ENCODE peak calls at places on chromosomes 3 and 15, in eight cellular contexts. S, L, C, W, N, Z, O and I are unnamed samples.

GRCh38 chr3:48563382-48563918 is at the start of gene UCN2:
- DNase-seq in S (no peak), L (no peak), C (peak), W (no peak), N (no peak), Z (peak), O (no peak), I (peak)

GRCh38 chr3:4584537-4585249 is 91.5 kb downstream of the ITPR1 start:
- DNase-seq in S (peak), L (peak), C (peak), W (no peak), N (no peak), Z (peak), O (peak), I (no peak)

GRCh38 chr3:160008979-160009378 is 20.3 kb downstream of the IL12A start:
- DNase-seq in S (no peak), L (no peak), C (no peak), W (no peak), N (no peak), Z (no peak), O (no peak), I (no peak)

GRCh38 chr3:45064512-45065372 is 38.6 kb downstream of the CLEC3B start:
- DNase-seq in S (peak), L (no peak), C (peak), W (no peak), N (no peak), Z (peak), O (no peak), I (no peak)

GRCh38 chr3:195752538-195753331 is 32.0 kb downstream of the MUC20 start:
- DNase-seq in S (peak), L (no peak), C (no peak), W (no peak), N (no peak), Z (no peak), O (no peak), I (no peak)

GRCh38 chr3:194379651-194380050 is 10.1 kb upstream of the LRRC15 start:
- DNase-seq in S (no peak), L (no peak), C (no peak), W (peak), N (peak), Z (no peak), O (no peak), I (no peak)

GRCh38 chr3:182122779-182123178 is 411.1 kb downstream of the SOX2 start:
- DNase-seq in S (no peak), L (no peak), C (no peak), W (no peak), N (no peak), Z (no peak), O (no peak), I (no peak)

GRCh38 chr3:79461129-79461792 is 306.5 kb downstream of the ROBO1 start:
- DNase-seq in S (no peak), L (no peak), C (no peak), W (no peak), N (no peak), Z (no peak), O (no peak), I (no peak)

GRCh38 chr15:68590721-68591389 is 12.1 kb downstream of the CORO2B start:
- DNase-seq in S (no peak), L (no peak), C (no peak), W (no peak), N (no peak), Z (no peak), O (no peak), I (no peak)

GRCh38 chr3:100073555-100074307 is 40.6 kb downstream of the FILIP1L start:
- DNase-seq in S (peak), L (no peak), C (peak), W (no peak), N (no peak), Z (peak), O (peak), I (no peak)

GRCh38 chr3:30747771-30748281 is 141.4 kb downstream of the TGFBR2 start:
- DNase-seq in S (peak), L (no peak), C (peak), W (no peak), N (no peak), Z (peak), O (no peak), I (no peak)

GRCh38 chr3:25572336-25572735 is 92.4 kb downstream of the TOP2B start:
- DNase-seq in S (no peak), L (no peak), C (no peak), W (no peak), N (no peak), Z (no peak), O (no peak), I (no peak)

GRCh38 chr3:193605876-193606275 is 12.9 kb downstream of the OPA1 start:
- DNase-seq in S (peak), L (no peak), C (peak), W (peak), N (no peak), Z (peak), O (peak), I (peak)

GRCh38 chr15:39589815-39590644 is 9.2 kb downstream of the THBS1 start:
- DNase-seq in S (no peak), L (no peak), C (peak), W (no peak), N (no peak), Z (no peak), O (no peak), I (no peak)

GRCh38 chr3:46725663-46726314 is 8.1 kb upstream of the PRSS50 start:
- DNase-seq in S (no peak), L (no peak), C (peak), W (peak), N (peak), Z (no peak), O (no peak), I (no peak)

GRCh38 chr3:72571638-72572114 is 276.6 kb downstream of the SHQ1 start:
- DNase-seq in S (no peak), L (no peak), C (no peak), W (no peak), N (no peak), Z (no peak), O (no peak), I (no peak)

GRCh38 chr3:173920386-173920785 is 522.8 kb downstream of the NLGN1 start:
- DNase-seq in S (no peak), L (no peak), C (peak), W (no peak), N (no peak), Z (no peak), O (no peak), I (no peak)

GRCh38 chr3:67875858-67876257 is 221.4 kb upstream of the SUCLG2 start:
- DNase-seq in S (no peak), L (no peak), C (no peak), W (no peak), N (no peak), Z (no peak), O (no peak), I (no peak)

GRCh38 chr3:72748659-72749058 is 99.6 kb downstream of the SHQ1 start:
- DNase-seq in S (no peak), L (no peak), C (no peak), W (no peak), N (no peak), Z (peak), O (no peak), I (no peak)

GRCh38 chr3:13548696-13549512 is at the start of gene FBLN2:
- DNase-seq in S (peak), L (peak), C (no peak), W (peak), N (no peak), Z (no peak), O (no peak), I (no peak)

GRCh38 chr3:157574580-157574979 is 71.4 kb upstream of the VEPH1 start:
- DNase-seq in S (no peak), L (no peak), C (no peak), W (no peak), N (no peak), Z (no peak), O (no peak), I (no peak)

GRCh38 chr15:77538793-77539487 is 93.8 kb downstream of the LINGO1 start:
- DNase-seq in S (no peak), L (no peak), C (no peak), W (peak), N (peak), Z (no peak), O (no peak), I (no peak)

GRCh38 chr3:17195192-17195611 is 310.4 kb downstream of the PLCL2 start:
- DNase-seq in S (no peak), L (peak), C (peak), W (no peak), N (no peak), Z (peak), O (no peak), I (no peak)

GRCh38 chr15:87155771-87156170 is 1076.1 kb downstream of the AGBL1 start:
- DNase-seq in S (no peak), L (no peak), C (no peak), W (no peak), N (no peak), Z (no peak), O (no peak), I (no peak)

GRCh38 chr3:4582634-4583033 is 89.5 kb downstream of the ITPR1 start:
- DNase-seq in S (no peak), L (no peak), C (peak), W (no peak), N (no peak), Z (no peak), O (no peak), I (no peak)

GRCh38 chr3:128482857-128483656 is 9.9 kb downstream of the GATA2 start:
- DNase-seq in S (peak), L (no peak), C (peak), W (no peak), N (no peak), Z (no peak), O (peak), I (peak)

GRCh38 chr3:34947849-34948248 is 691.5 kb upstream of the ARPP21 start:
- DNase-seq in S (no peak), L (no peak), C (no peak), W (no peak), N (no peak), Z (no peak), O (no peak), I (no peak)

GRCh38 chr15:70875001-70875782 is 17.0 kb downstream of the THAP10 start:
- DNase-seq in S (no peak), L (no peak), C (peak), W (no peak), N (no peak), Z (no peak), O (no peak), I (no peak)

GRCh38 chr3:114466251-114466650 is 172.4 kb downstream of the TIGIT start:
- DNase-seq in S (no peak), L (no peak), C (no peak), W (no peak), N (no peak), Z (no peak), O (no peak), I (no peak)

GRCh38 chr3:147387550-147388394 is 18.6 kb downstream of the ZIC4 start:
- DNase-seq in S (no peak), L (no peak), C (no peak), W (no peak), N (no peak), Z (no peak), O (no peak), I (no peak)

GRCh38 chr3:4804161-4805058 is 174.8 kb upstream of the BHLHE40 start:
- DNase-seq in S (no peak), L (no peak), C (no peak), W (no peak), N (no peak), Z (no peak), O (no peak), I (no peak)

GRCh38 chr15:65833501-65834220 is 35.6 kb upstream of the RAB11A start:
- DNase-seq in S (peak), L (no peak), C (no peak), W (peak), N (no peak), Z (no peak), O (no peak), I (no peak)

GRCh38 chr3:137294139-137294538 is 336.4 kb downstream of the IL20RB start:
- DNase-seq in S (no peak), L (no peak), C (no peak), W (no peak), N (no peak), Z (no peak), O (no peak), I (no peak)

GRCh38 chr3:79018671-79019136 is 749.1 kb downstream of the ROBO1 start:
- DNase-seq in S (peak), L (no peak), C (peak), W (peak), N (no peak), Z (no peak), O (peak), I (peak)

GRCh38 chr15:95590533-95591044 is 739.9 kb upstream of the NR2F2 start:
- DNase-seq in S (no peak), L (no peak), C (no peak), W (no peak), N (no peak), Z (no peak), O (peak), I (no peak)

DNA sequence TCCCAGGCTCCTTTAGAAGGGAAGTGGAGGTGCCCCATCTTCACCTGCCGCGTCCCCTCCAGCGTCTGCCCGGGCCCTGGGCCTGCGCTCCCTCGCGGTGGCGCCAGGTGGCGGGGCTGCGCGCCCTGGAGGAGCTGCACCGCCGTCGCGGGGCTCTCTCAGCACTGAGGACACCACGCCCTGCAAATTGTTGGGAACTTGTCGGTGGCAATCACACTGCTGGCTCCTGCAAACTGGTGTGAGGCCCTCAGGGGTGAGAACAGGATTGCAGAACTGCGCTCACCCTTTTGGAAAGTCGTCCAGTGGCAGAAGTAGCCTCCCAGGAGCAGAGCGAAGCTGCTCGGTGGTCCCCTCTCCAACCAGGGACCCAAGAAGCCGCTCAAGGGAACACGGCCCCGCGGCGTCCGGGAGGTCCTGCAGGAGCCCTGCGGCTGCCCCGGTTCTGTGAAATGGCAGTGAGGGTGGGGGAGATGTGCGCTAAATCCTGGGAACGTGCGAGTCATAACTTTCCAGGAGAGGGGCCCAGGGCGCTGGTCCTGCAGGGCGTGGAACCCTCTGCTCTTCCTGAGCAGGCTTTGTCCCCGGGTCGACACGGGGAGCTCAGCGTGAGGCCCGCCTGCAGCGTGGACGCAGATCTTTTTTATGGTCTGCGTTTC is 995 bp upstream of the LRRK1 start:
- DNase-seq in S (peak), L (peak), C (peak), W (peak), N (peak), Z (peak), O (peak), I (peak)
- TF ChIP-seq POLR2A in S (no peak), L (no peak), C (no peak), W (no peak), N (no peak), Z (peak), O (no peak), I (peak)

DNA sequence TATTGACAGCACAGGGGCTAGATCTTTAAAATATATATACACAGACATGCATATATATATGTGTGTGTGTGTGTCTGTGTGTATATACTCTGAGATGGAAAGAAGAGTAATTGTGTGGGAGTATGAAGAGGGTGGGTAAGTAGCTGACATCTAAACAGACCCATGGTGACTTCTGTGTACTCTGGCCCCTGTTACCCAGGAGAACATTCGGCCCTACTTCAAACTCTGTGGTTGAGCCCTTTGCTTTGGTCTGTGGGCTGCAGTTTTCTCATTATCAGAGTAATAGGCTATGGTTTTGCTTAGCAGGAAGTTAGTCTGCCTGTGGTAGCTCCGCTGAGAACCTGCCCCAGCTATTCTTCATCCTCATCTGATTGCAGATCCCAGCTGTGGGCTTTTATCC is 141.4 kb downstream of the RBPMS2 start:
- DNase-seq in S (no peak), L (no peak), C (no peak), W (no peak), N (no peak), Z (peak), O (no peak), I (no peak)
- TF ChIP-seq POLR2A in S (no peak), L (peak), C (no peak), W (no peak), N (no peak), Z (no peak), O (no peak), I (no peak)

DNA sequence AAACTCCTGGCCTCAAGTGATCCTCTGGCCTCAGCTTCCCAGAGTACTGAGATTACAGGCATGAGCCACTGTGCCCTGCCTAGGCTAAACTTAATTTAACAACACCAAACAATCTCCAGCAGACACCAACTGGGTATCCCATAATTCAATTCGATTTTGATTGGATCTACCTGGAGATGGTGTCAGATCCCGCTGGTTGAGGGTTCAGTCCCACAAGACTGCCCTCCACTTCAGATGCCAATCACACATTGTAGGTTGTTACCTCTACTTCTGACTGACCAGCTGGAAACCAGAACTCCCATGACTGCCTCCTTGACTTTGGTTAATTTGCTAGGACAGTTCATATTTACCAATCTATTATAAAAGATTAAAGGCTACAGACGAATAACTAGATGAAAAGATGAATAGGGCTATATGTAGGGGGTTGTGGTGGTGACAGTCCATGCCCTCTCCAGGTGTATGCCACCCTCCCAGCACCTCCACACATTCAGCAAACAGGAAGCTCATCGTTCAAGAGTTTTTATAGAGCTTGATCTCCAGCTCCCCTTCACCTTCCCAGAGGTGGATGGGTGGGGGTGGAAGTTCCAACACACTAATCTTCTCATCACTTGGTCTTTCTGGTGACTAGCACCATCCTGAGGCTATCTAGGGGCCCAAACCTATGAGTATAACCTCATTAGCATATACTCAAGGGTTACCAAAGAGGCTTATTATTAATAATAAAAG is 9.3 kb downstream of the B2M start:
- DNase-seq in S (no peak), L (no peak), C (no peak), W (no peak), N (no peak), Z (no peak), O (no peak), I (no peak)
- TF ChIP-seq POLR2A in S (peak), L (peak), C (no peak), W (no peak), N (no peak), Z (no peak), O (no peak), I (no peak)

GRCh38 chr3:50204804-50205718 is at the start of gene SLC38A3:
- DNase-seq in S (peak), L (no peak), C (no peak), W (peak), N (no peak), Z (peak), O (no peak), I (no peak)
- TF ChIP-seq POLR2A in S (no peak), L (no peak), C (no peak), W (no peak), N (no peak), Z (no peak), O (no peak), I (no peak)